ENCODE peak calls at places on chromosomes 5 and 9, in four cellular contexts. One of them, this sample, is unnamed.

GRCh38 chr9:125979383-125979782 is 232.2 kb downstream of the PBX3 start:
- DNase-seq in mesothelial cell of epicardium: no peak
- DNase-seq in naive thymus-derived CD4-positive, alpha-beta T cell: no peak
- DNase-seq in T-helper 17 cell: no peak
- DNase-seq in this sample: no peak

GRCh38 chr5:140340605-140341004 is 5.8 kb downstream of the HBEGF start:
- DNase-seq in mesothelial cell of epicardium: no peak
- DNase-seq in naive thymus-derived CD4-positive, alpha-beta T cell: no peak
- DNase-seq in T-helper 17 cell: no peak
- DNase-seq in this sample: peak; percentile 18

GRCh38 chr5:94775088-94775487 is 156.6 kb downstream of the SLF1 start:
- DNase-seq in mesothelial cell of epicardium: no peak
- DNase-seq in naive thymus-derived CD4-positive, alpha-beta T cell: no peak
- DNase-seq in T-helper 17 cell: no peak
- DNase-seq in this sample: no peak

GRCh38 chr9:122314193-122314592 is 49.5 kb downstream of the MRRF start:
- DNase-seq in mesothelial cell of epicardium: no peak
- DNase-seq in naive thymus-derived CD4-positive, alpha-beta T cell: no peak
- DNase-seq in T-helper 17 cell: no peak
- DNase-seq in this sample: no peak

GRCh38 chr9:77598510-77598909 is 49.6 kb downstream of the GNA14 start:
- DNase-seq in mesothelial cell of epicardium: no peak
- DNase-seq in naive thymus-derived CD4-positive, alpha-beta T cell: no peak
- DNase-seq in T-helper 17 cell: no peak
- DNase-seq in this sample: no peak

GRCh38 chr5:174717826-174718455 is 6.4 kb upstream of the MSX2 start:
- DNase-seq in mesothelial cell of epicardium: no peak
- DNase-seq in naive thymus-derived CD4-positive, alpha-beta T cell: no peak
- DNase-seq in T-helper 17 cell: no peak
- DNase-seq in this sample: no peak

GRCh38 chr5:84113246-84114118 is 271.2 kb downstream of the EDIL3 start:
- DNase-seq in mesothelial cell of epicardium: no peak
- DNase-seq in naive thymus-derived CD4-positive, alpha-beta T cell: no peak
- DNase-seq in T-helper 17 cell: no peak
- DNase-seq in this sample: no peak

GRCh38 chr5:58262226-58262625 is 197.7 kb downstream of the PLK2 start:
- DNase-seq in mesothelial cell of epicardium: no peak
- DNase-seq in naive thymus-derived CD4-positive, alpha-beta T cell: no peak
- DNase-seq in T-helper 17 cell: no peak
- DNase-seq in this sample: no peak

GRCh38 chr9:1876891-1877496 is 138.2 kb upstream of the SMARCA2 start:
- DNase-seq in mesothelial cell of epicardium: no peak
- DNase-seq in naive thymus-derived CD4-positive, alpha-beta T cell: no peak
- DNase-seq in T-helper 17 cell: no peak
- DNase-seq in this sample: no peak

GRCh38 chr5:158492850-158493249 is 606.9 kb downstream of the EBF1 start:
- DNase-seq in mesothelial cell of epicardium: no peak
- DNase-seq in naive thymus-derived CD4-positive, alpha-beta T cell: no peak
- DNase-seq in T-helper 17 cell: no peak
- DNase-seq in this sample: no peak

GRCh38 chr5:159409801-159410200 is 79.5 kb upstream of the IL12B start:
- DNase-seq in mesothelial cell of epicardium: no peak
- DNase-seq in naive thymus-derived CD4-positive, alpha-beta T cell: no peak
- DNase-seq in T-helper 17 cell: no peak
- DNase-seq in this sample: no peak

GRCh38 chr5:52924458-52924857 is 64.7 kb upstream of the ITGA2 start:
- DNase-seq in mesothelial cell of epicardium: no peak
- DNase-seq in naive thymus-derived CD4-positive, alpha-beta T cell: no peak
- DNase-seq in T-helper 17 cell: no peak
- DNase-seq in this sample: no peak

GRCh38 chr5:136195971-136196577 is 3.1 kb upstream of the SMIM32 start:
- DNase-seq in mesothelial cell of epicardium: no peak
- DNase-seq in naive thymus-derived CD4-positive, alpha-beta T cell: no peak
- DNase-seq in T-helper 17 cell: no peak
- DNase-seq in this sample: no peak

GRCh38 chr9:76215066-76215465 is 179.2 kb downstream of the RFK start:
- DNase-seq in mesothelial cell of epicardium: no peak
- DNase-seq in naive thymus-derived CD4-positive, alpha-beta T cell: no peak
- DNase-seq in T-helper 17 cell: no peak
- DNase-seq in this sample: no peak

GRCh38 chr5:81884871-81885270 is 87.0 kb upstream of the ATG10 start:
- DNase-seq in mesothelial cell of epicardium: no peak
- DNase-seq in naive thymus-derived CD4-positive, alpha-beta T cell: no peak
- DNase-seq in T-helper 17 cell: no peak
- DNase-seq in this sample: no peak

GRCh38 chr5:180343110-180343845 is 9.9 kb downstream of the GFPT2 start:
- DNase-seq in mesothelial cell of epicardium: no peak
- DNase-seq in naive thymus-derived CD4-positive, alpha-beta T cell: no peak
- DNase-seq in T-helper 17 cell: no peak
- DNase-seq in this sample: no peak

GRCh38 chr5:96752341-96753016 is 55.3 kb downstream of the ERAP1 start:
- DNase-seq in mesothelial cell of epicardium: no peak
- DNase-seq in naive thymus-derived CD4-positive, alpha-beta T cell: peak; percentile 60
- DNase-seq in T-helper 17 cell: peak; percentile 42
- DNase-seq in this sample: peak; percentile 81

GRCh38 chr5:31465282-31465681 is 66.6 kb downstream of the DROSHA start:
- DNase-seq in mesothelial cell of epicardium: no peak
- DNase-seq in naive thymus-derived CD4-positive, alpha-beta T cell: no peak
- DNase-seq in T-helper 17 cell: no peak
- DNase-seq in this sample: no peak

GRCh38 chr9:121292801-121293241 is 24.9 kb downstream of the GSN start:
- DNase-seq in mesothelial cell of epicardium: no peak
- DNase-seq in naive thymus-derived CD4-positive, alpha-beta T cell: no peak
- DNase-seq in T-helper 17 cell: no peak
- DNase-seq in this sample: no peak

GRCh38 chr9:136429683-136430590 is 9.7 kb downstream of the INPP5E start:
- DNase-seq in mesothelial cell of epicardium: no peak
- DNase-seq in naive thymus-derived CD4-positive, alpha-beta T cell: no peak
- DNase-seq in T-helper 17 cell: no peak
- DNase-seq in this sample: no peak

GRCh38 chr9:36086442-36086841 is 49.7 kb downstream of the RECK start:
- DNase-seq in mesothelial cell of epicardium: no peak
- DNase-seq in naive thymus-derived CD4-positive, alpha-beta T cell: no peak
- DNase-seq in T-helper 17 cell: no peak
- DNase-seq in this sample: no peak

GRCh38 chr5:73901045-73901444 is 275.0 kb downstream of the ARHGEF28 start:
- DNase-seq in mesothelial cell of epicardium: no peak
- DNase-seq in naive thymus-derived CD4-positive, alpha-beta T cell: no peak
- DNase-seq in T-helper 17 cell: no peak
- DNase-seq in this sample: no peak

GRCh38 chr5:31285025-31285424 is 91.5 kb downstream of the CDH6 start:
- DNase-seq in mesothelial cell of epicardium: no peak
- DNase-seq in naive thymus-derived CD4-positive, alpha-beta T cell: no peak
- DNase-seq in T-helper 17 cell: no peak
- DNase-seq in this sample: no peak

GRCh38 chr5:53303105-53303504 is 177.3 kb upstream of the FST start:
- DNase-seq in mesothelial cell of epicardium: no peak
- DNase-seq in naive thymus-derived CD4-positive, alpha-beta T cell: no peak
- DNase-seq in T-helper 17 cell: no peak
- DNase-seq in this sample: no peak

GRCh38 chr9:33375238-33375840 is 27.0 kb downstream of the AQP7 start:
- DNase-seq in mesothelial cell of epicardium: no peak
- DNase-seq in naive thymus-derived CD4-positive, alpha-beta T cell: no peak
- DNase-seq in T-helper 17 cell: no peak
- DNase-seq in this sample: no peak